ENCODE peak calls at places on chromosomes 3 and 15, in four cellular contexts. One of them, this sample, is unnamed.
A peak's percentile ranks its signal among the peaks of the same experiment; 100 is the strongest.

GRCh38 chr3:149808209-149808829 is 4.7 kb upstream of the RNF13 start:
- DNase-seq in fibroblast of mammary gland: peak; percentile 81
- DNase-seq in activated CD4-positive, alpha-beta T cell treated with anti-CD3 and anti-CD28 coated beads, Interleukin-2, amount 10 ng/mL, durations not matched to agents 7 days and 5 days: peak; percentile 60
- DNase-seq in SW480: peak; percentile 73
- DNase-seq in this sample: peak; percentile 78

GRCh38 chr3:108006901-108007331 is 83.9 kb downstream of the CD47 start:
- DNase-seq in SW480: no peak
- DNase-seq in activated CD4-positive, alpha-beta T cell treated with anti-CD3 and anti-CD28 coated beads, Interleukin-2, amount 10 ng/mL, durations not matched to agents 7 days and 5 days: no peak
- DNase-seq in fibroblast of mammary gland: no peak
- DNase-seq in this sample: no peak

GRCh38 chr3:78941587-78941986 is 826.2 kb downstream of the ROBO1 start:
- DNase-seq in fibroblast of mammary gland: peak; percentile 95
- DNase-seq in SW480: no peak
- DNase-seq in activated CD4-positive, alpha-beta T cell treated with anti-CD3 and anti-CD28 coated beads, Interleukin-2, amount 10 ng/mL, durations not matched to agents 7 days and 5 days: no peak
- DNase-seq in this sample: peak; percentile 36

GRCh38 chr3:191681198-191681597 is 220.2 kb downstream of the PYDC2 start:
- DNase-seq in activated CD4-positive, alpha-beta T cell treated with anti-CD3 and anti-CD28 coated beads, Interleukin-2, amount 10 ng/mL, durations not matched to agents 7 days and 5 days: no peak
- DNase-seq in fibroblast of mammary gland: no peak
- DNase-seq in SW480: no peak
- DNase-seq in this sample: no peak

GRCh38 chr3:49519916-49520385 is 34.3 kb upstream of the BSN start:
- DNase-seq in activated CD4-positive, alpha-beta T cell treated with anti-CD3 and anti-CD28 coated beads, Interleukin-2, amount 10 ng/mL, durations not matched to agents 7 days and 5 days: no peak
- DNase-seq in fibroblast of mammary gland: no peak
- DNase-seq in SW480: no peak
- DNase-seq in this sample: no peak

GRCh38 chr15:58520464-58520863 is 88.7 kb downstream of the LIPC start:
- DNase-seq in activated CD4-positive, alpha-beta T cell treated with anti-CD3 and anti-CD28 coated beads, Interleukin-2, amount 10 ng/mL, durations not matched to agents 7 days and 5 days: no peak
- DNase-seq in fibroblast of mammary gland: no peak
- DNase-seq in SW480: no peak
- DNase-seq in this sample: no peak

GRCh38 chr3:193743702-193744047 is 150.7 kb downstream of the OPA1 start:
- DNase-seq in activated CD4-positive, alpha-beta T cell treated with anti-CD3 and anti-CD28 coated beads, Interleukin-2, amount 10 ng/mL, durations not matched to agents 7 days and 5 days: no peak
- DNase-seq in fibroblast of mammary gland: no peak
- DNase-seq in SW480: no peak
- DNase-seq in this sample: no peak

GRCh38 chr3:193869221-193870201 is 266.4 kb upstream of the HES1 start:
- DNase-seq in activated CD4-positive, alpha-beta T cell treated with anti-CD3 and anti-CD28 coated beads, Interleukin-2, amount 10 ng/mL, durations not matched to agents 7 days and 5 days: no peak
- DNase-seq in SW480: peak; percentile 96
- DNase-seq in fibroblast of mammary gland: peak; percentile 70
- DNase-seq in this sample: peak; percentile 90